ENCODE peak calls at places on chromosome 17, in nine cellular contexts. E is activated B cell treated with CpG ODN at 0.5 μM for 24 hours, N is psoas muscle, M is lung, Q is body of pancreas, W is uterus, Z is GM12865, F is progenitor cell of endocrine pancreas, L is cardiac muscle cell. S is an unnamed sample.

GRCh38 chr17:78124081-78124835 is 4.3 kb downstream of the TMC6 start:
- DNase-seq in E (peak), N (no peak), M (no peak), Q (no peak), W (no peak), Z (peak), F (no peak), L (no peak), S (peak)

GRCh38 chr17:81026266-81027036 is 8.5 kb upstream of the BAIAP2 start:
- DNase-seq in E (no peak), N (peak), M (no peak), Q (no peak), W (no peak), Z (no peak), F (no peak), L (no peak), S (peak)

GRCh38 chr17:82103588-82104451 is 5.8 kb upstream of the FASN start:
- DNase-seq in E (no peak), N (peak), M (peak), Q (peak), W (peak), Z (no peak), F (peak), L (peak), S (no peak)

GRCh38 chr17:11144358-11145233 is 96.4 kb upstream of the SHISA6 start:
- DNase-seq in E (no peak), N (no peak), M (peak), Q (peak), W (no peak), Z (peak), F (peak), L (peak), S (no peak)

GRCh38 chr17:81665205-81666091 is 957 bp downstream of the OXLD1 start:
- DNase-seq in E (no peak), N (no peak), M (no peak), Q (peak), W (no peak), Z (peak), F (no peak), L (no peak), S (no peak)

GRCh38 chr17:65027305-65027704 is 29.2 kb downstream of the GNA13 start:
- DNase-seq in E (no peak), N (no peak), M (no peak), Q (no peak), W (no peak), Z (peak), F (no peak), L (no peak), S (no peak)

GRCh38 chr17:73683788-73684582 is 39.7 kb upstream of the SDK2 start:
- DNase-seq in E (no peak), N (no peak), M (peak), Q (no peak), W (no peak), Z (no peak), F (no peak), L (no peak), S (no peak)

GRCh38 chr17:76492989-76493501 is 8.2 kb downstream of the RHBDF2 start:
- DNase-seq in E (peak), N (peak), M (peak), Q (peak), W (peak), Z (peak), F (no peak), L (no peak), S (peak)

GRCh38 chr17:35743911-35744328 is 9.1 kb downstream of the GAS2L2 start:
- DNase-seq in E (no peak), N (no peak), M (no peak), Q (no peak), W (no peak), Z (peak), F (peak), L (peak), S (no peak)

GRCh38 chr17:74271902-74272563 is 2.0 kb upstream of the DNAI2 start:
- DNase-seq in E (no peak), N (peak), M (peak), Q (no peak), W (no peak), Z (no peak), F (no peak), L (no peak), S (no peak)

GRCh38 chr17:43019418-43019817 is 2.8 kb downstream of the VAT1 start:
- DNase-seq in E (no peak), N (no peak), M (no peak), Q (no peak), W (no peak), Z (no peak), F (no peak), L (peak), S (no peak)

GRCh38 chr17:27651411-27652345 is 20.7 kb downstream of the LGALS9 start:
- DNase-seq in E (peak), N (peak), M (peak), Q (peak), W (peak), Z (peak), F (peak), L (peak), S (no peak)

GRCh38 chr17:41334385-41334784 is 16.2 kb downstream of the KRT33A start:
- DNase-seq in E (no peak), N (no peak), M (no peak), Q (no peak), W (no peak), Z (peak), F (no peak), L (no peak), S (no peak)

GRCh38 chr17:32909787-32910369 is 18.1 kb upstream of the TMEM98 start:
- DNase-seq in E (peak), N (peak), M (peak), Q (peak), W (peak), Z (peak), F (peak), L (peak), S (no peak)

GRCh38 chr17:32914181-32914580 is 13.8 kb upstream of the TMEM98 start:
- DNase-seq in E (no peak), N (no peak), M (no peak), Q (no peak), W (no peak), Z (no peak), F (no peak), L (no peak), S (no peak)

GRCh38 chr17:32910769-32911168 is 17.2 kb upstream of the TMEM98 start:
- DNase-seq in E (no peak), N (no peak), M (no peak), Q (no peak), W (no peak), Z (no peak), F (no peak), L (no peak), S (no peak)

GRCh38 chr17:32913593-32913992 is 14.4 kb upstream of the TMEM98 start:
- DNase-seq in E (no peak), N (no peak), M (peak), Q (no peak), W (no peak), Z (no peak), F (no peak), L (no peak), S (no peak)

GRCh38 chr17:32912218-32912897 is 15.6 kb upstream of the TMEM98 start:
- DNase-seq in E (no peak), N (peak), M (peak), Q (peak), W (peak), Z (no peak), F (peak), L (peak), S (no peak)
- TF ChIP-seq CTCF in E (no peak), N (no peak), M (no peak), Q (no peak), W (no peak), Z (no peak), F (peak), L (peak), S (no peak)

GRCh38 chr17:63547083-63547523 is 3.2 kb upstream of the DCAF7 start:
- DNase-seq in E (no peak), N (no peak), M (no peak), Q (no peak), W (no peak), Z (no peak), F (no peak), L (no peak), S (no peak)

GRCh38 chr17:63552211-63552610 is 1.9 kb downstream of the DCAF7 start:
- DNase-seq in E (no peak), N (no peak), M (no peak), Q (no peak), W (no peak), Z (no peak), F (no peak), L (no peak), S (no peak)

GRCh38 chr17:63550816-63551639 is 751 bp downstream of the DCAF7 start:
- DNase-seq in E (no peak), N (no peak), M (no peak), Q (no peak), W (no peak), Z (peak), F (no peak), L (peak), S (no peak)

GRCh38 chr17:63549289-63549945 is 860 bp upstream of the DCAF7 start:
- DNase-seq in E (no peak), N (no peak), M (no peak), Q (no peak), W (no peak), Z (no peak), F (no peak), L (no peak), S (no peak)

DNA sequence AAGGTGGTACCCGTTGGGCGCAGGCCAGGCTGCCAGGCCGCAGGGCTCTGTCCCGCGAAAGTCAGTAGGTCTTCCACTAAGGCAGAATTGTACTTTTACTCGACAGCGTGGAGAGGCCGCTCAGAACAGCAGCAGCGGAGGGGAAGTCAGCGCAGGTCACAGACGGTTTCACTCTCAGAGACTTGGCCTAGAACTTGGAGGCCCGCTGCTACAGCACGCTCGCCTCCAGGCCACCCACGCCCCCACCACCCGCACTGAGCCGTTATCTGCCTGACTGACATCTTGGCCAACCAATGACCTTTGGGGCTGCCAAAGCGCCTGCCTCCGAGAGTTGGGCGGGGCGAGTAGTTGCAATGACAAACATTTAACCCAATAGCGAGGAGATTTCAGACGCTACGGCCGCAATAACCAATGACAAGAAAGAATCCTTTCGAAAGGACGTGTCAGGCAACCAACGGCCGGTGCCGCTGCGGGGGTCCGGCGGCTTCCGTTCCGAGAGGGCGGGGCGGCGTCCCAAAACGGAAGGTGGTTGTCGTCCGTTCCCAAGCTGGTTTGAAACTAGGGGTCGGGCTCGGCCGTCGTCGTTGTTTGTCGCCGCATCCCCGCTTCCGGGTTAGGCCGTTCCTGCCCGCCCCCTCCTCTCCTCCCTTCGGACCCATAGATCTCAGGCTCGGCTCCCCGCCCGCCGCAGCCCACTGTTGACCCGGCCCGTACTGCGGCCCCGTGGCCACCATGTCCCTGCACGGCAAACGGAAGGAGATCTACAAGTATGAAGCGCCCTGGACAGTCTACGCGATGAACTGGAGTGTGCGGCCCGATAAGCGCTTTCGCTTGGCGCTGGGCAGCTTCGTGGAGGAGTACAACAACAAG is at the start of gene DCAF7:
- DNase-seq in E (peak), N (peak), M (peak), Q (peak), W (peak), Z (peak), F (peak), L (peak), S (peak)
- TF ChIP-seq CTCF in E (no peak), N (no peak), M (no peak), Q (no peak), W (no peak), Z (no peak), F (no peak), L (no peak), S (no peak)

DNA sequence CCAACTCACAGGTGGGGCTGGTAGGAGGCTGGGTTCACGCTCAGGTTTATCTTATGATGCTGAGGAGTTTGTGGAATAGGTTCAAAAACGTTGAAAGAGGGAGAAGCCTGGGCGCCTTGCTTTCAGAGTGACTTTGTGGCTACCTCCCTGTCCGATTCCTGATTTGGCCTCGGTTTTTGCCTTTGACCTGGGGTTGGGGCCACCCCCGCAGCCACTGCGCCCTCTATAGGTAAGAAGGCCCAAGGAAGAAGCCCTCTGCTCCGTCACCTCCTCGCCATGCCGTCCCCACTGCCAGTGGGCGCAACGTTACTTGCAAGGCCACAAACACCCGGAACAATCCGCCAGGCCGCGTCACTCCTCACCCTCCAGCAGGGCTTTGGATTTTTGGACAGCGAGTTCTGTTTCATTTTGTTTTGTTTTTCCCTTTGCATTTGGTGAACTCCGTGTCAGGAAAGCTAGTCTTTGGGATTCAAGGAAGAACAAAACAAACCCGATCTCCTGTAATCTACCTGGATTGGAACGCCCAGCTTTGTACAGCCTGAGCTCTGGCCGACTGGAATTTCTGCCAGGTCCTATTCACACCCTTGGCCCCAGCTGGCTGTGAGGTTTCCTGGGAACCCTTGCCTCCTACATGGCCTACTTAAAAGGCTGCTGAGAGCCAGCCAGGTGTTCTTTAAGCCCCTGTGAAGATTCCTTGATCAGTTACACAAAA is 60.7 kb downstream of the TBC1D16 start:
- DNase-seq in E (no peak), N (no peak), M (no peak), Q (peak), W (no peak), Z (peak), F (no peak), L (no peak), S (no peak)
- TF ChIP-seq CTCF in E (no peak), N (peak), M (no peak), Q (peak), W (no peak), Z (peak), F (peak), L (peak), S (no peak)

DNA sequence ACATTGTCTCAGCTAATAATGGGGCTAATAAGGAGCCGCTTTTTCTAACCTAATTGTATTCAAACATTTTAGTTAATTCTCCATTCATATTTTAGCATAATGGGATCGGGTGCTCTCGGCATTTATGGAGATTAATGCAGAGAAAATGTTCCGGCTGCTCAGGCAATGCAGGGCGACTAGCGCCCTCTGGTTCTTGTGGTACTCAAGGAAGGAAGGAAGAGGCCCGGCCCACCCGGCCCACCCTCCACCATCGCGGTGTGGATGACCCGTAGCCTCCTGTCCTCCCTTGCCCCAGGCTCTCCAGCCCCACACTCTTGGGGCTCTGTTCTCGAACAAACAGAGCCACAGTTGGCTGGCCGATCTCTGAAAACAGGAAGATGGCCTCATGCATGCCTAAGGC is 21.1 kb upstream of the ABCC3 start:
- DNase-seq in E (no peak), N (no peak), M (no peak), Q (no peak), W (no peak), Z (no peak), F (no peak), L (no peak), S (no peak)
- TF ChIP-seq CTCF in E (no peak), N (peak), M (no peak), Q (no peak), W (no peak), Z (no peak), F (no peak), L (peak), S (no peak)

GRCh38 chr17:45286286-45286685 is 24.4 kb upstream of the SPATA32 start:
- DNase-seq in E (no peak), N (no peak), M (no peak), Q (no peak), W (no peak), Z (no peak), F (no peak), L (no peak), S (no peak)
- TF ChIP-seq CTCF in E (no peak), N (no peak), M (no peak), Q (no peak), W (no peak), Z (no peak), F (no peak), L (no peak), S (no peak)

S was measured in CD14-positive monocyte.